ENCODE peak calls at places on chromosomes 11 and 22, in five cellular contexts. A, M, P, Q and T are unnamed samples.

GRCh38 chr11:120024046-120024445 is 113.9 kb downstream of the TRIM29 start:
- DNase-seq in M (no peak), P (no peak), A (peak; percentile 38), Q (no peak), T (no peak)

GRCh38 chr11:68542617-68543016 is 82.1 kb downstream of the PPP6R3 start:
- DNase-seq in P (peak; percentile 50), M (no peak), Q (peak; percentile 84), A (no peak), T (no peak)

GRCh38 chr22:41619979-41620645 is 731 bp downstream of the DESI1 start:
- DNase-seq in Q (peak; percentile 44), M (no peak), P (peak; percentile 14), A (peak; percentile 57), T (peak; percentile 3)

GRCh38 chr11:6402561-6402981 is 12.3 kb downstream of the SMPD1 start:
- DNase-seq in A (no peak), Q (peak; percentile 4), M (no peak), P (no peak), T (no peak)

GRCh38 chr11:44310456-44311272 is 725 bp upstream of the ALX4 start:
- DNase-seq in Q (no peak), P (no peak), A (peak; percentile 82), M (no peak), T (no peak)

GRCh38 chr22:44137415-44137814 is 43.3 kb upstream of the PARVG start:
- DNase-seq in Q (no peak), M (no peak), P (no peak), A (no peak), T (no peak)

GRCh38 chr11:13364388-13364787 is 86.8 kb downstream of the BMAL1 start:
- DNase-seq in A (no peak), P (no peak), M (no peak), Q (no peak), T (no peak)

GRCh38 chr22:21876486-21877176 is 9.2 kb upstream of the MAPK1 start:
- DNase-seq in M (no peak), P (no peak), A (no peak), Q (peak; percentile 82), T (no peak)

GRCh38 chr11:126385991-126386728 is 30.7 kb downstream of the ST3GAL4 start:
- DNase-seq in Q (no peak), M (no peak), P (no peak), A (no peak), T (no peak)

GRCh38 chr22:19933328-19934241 is 8.0 kb upstream of the COMT start:
- DNase-seq in Q (no peak), M (no peak), A (no peak), P (no peak), T (no peak)

GRCh38 chr22:27631641-27632040 is 169.9 kb downstream of the MN1 start:
- DNase-seq in Q (no peak), M (no peak), P (no peak), A (no peak), T (no peak)

GRCh38 chr22:46758867-46759290 is 3.6 kb upstream of the TBC1D22A start:
- DNase-seq in P (peak; percentile 73), M (peak; percentile 61), Q (peak; percentile 74), A (peak; percentile 74), T (peak; percentile 45)

GRCh38 chr22:29799217-29799680 is 32.1 kb downstream of the UQCR10 start:
- DNase-seq in P (peak; percentile 95), M (no peak), A (no peak), Q (peak; percentile 98), T (no peak)

GRCh38 chr11:46912526-46913150 is 5.7 kb downstream of the LRP4 start:
- DNase-seq in M (peak; percentile 70), A (peak; percentile 92), Q (peak; percentile 48), P (no peak), T (peak; percentile 62)

GRCh38 chr11:59849129-59849528 is 3.8 kb upstream of the CBLIF start:
- DNase-seq in P (no peak), Q (peak; percentile 8), A (no peak), M (no peak), T (no peak)

GRCh38 chr22:39954584-39955055 is 5.6 kb upstream of the TMA7B start:
- DNase-seq in P (no peak), Q (peak; percentile 78), M (no peak), A (no peak), T (no peak)

GRCh38 chr11:70882716-70883085 is 369.7 kb downstream of the SHANK2 start:
- DNase-seq in M (no peak), A (no peak), P (no peak), Q (no peak), T (no peak)

GRCh38 chr11:70881948-70882715 is 370.2 kb downstream of the SHANK2 start:
- DNase-seq in A (no peak), M (no peak), P (peak; percentile 5), Q (no peak), T (no peak)

GRCh38 chr11:70879601-70880285 is 372.6 kb downstream of the SHANK2 start:
- DNase-seq in P (no peak), M (no peak), A (no peak), Q (no peak), T (no peak)

GRCh38 chr11:70878366-70878765 is 374.0 kb downstream of the SHANK2 start:
- DNase-seq in Q (no peak), P (no peak), M (no peak), A (no peak), T (no peak)

DNA sequence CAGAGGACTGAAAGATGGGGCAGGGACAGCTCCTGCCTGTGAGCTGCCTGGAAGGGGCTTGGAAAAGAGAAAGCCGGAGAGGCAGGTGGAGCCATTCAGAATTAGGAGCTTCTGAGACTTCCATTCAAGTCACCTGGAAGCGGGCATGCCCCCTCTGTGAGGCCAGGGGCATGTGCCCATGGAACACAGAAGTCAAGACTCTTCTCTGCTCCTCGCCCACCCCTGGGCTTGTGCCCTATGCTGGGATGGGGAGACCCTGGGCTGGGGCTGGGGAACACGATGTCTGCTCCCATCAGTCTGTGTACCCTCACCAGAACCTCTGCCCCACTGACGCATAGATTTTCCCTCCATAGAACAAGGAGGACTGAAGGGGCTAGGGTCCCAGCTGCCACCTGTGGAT is 372.0 kb downstream of the SHANK2 start:
- DNase-seq in P (no peak), M (no peak), Q (no peak), A (no peak), T (no peak)
- H3K18ac ChIP-seq in P (no peak overlapping the region), M (no peak overlapping the region), Q (no peak overlapping the region), A (no peak overlapping the region), T (peak overlapping the region; percentile 49)

GRCh38 chr22:49143812-49144211 is 683.9 kb downstream of the BRD1 start:
- DNase-seq in P (no peak), A (no peak), Q (no peak), M (no peak), T (no peak)
- H2BK12ac ChIP-seq in P (no peak overlapping the region), A (no peak overlapping the region), Q (no peak overlapping the region), M (no peak overlapping the region), T (no peak overlapping the region)

DNA sequence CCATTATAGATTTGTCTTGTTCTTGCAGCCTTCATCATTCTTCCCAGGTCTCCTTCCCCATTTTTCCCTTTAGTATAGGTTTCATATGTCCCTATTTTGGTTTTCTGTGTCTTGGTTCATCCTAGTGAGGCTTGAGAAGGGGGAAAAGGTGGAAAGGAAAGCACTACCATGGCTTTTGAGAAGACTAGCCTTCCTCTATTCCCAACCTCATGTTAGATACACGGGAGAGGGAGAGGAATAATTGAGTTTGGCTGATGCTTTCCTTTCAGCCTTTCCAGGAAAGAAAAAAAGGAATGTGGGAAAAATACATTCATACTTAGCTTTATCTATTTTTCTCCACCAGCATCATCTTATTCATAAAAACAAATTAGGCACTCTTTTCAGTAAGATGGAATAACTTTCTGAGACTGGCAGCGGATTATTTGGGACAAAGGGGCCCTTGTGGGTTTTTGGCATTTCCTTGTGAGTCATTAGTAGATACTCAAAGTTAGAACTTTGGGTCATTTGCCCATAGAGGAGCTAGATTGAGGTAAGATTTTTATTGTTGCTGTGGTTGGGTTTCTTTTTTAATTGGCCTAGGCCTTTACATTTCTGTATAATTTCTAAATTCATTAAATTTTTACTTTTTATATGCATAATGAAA is 23.8 kb downstream of the CAPRIN1 start:
- DNase-seq in P (no peak), Q (peak; percentile 66), A (no peak), M (no peak), T (no peak)
- H3K18ac ChIP-seq in P (no peak overlapping the region), Q (no peak overlapping the region), A (no peak overlapping the region), M (no peak overlapping the region), T (no peak overlapping the region)

GRCh38 chr11:122398851-122399250 is 256.7 kb upstream of the UBASH3B start:
- DNase-seq in Q (no peak), M (no peak), A (no peak), P (no peak), T (no peak)
- H2BK12ac ChIP-seq in Q (no peak overlapping the region), M (no peak overlapping the region), A (no peak overlapping the region), P (no peak overlapping the region), T (no peak overlapping the region)

DNA sequence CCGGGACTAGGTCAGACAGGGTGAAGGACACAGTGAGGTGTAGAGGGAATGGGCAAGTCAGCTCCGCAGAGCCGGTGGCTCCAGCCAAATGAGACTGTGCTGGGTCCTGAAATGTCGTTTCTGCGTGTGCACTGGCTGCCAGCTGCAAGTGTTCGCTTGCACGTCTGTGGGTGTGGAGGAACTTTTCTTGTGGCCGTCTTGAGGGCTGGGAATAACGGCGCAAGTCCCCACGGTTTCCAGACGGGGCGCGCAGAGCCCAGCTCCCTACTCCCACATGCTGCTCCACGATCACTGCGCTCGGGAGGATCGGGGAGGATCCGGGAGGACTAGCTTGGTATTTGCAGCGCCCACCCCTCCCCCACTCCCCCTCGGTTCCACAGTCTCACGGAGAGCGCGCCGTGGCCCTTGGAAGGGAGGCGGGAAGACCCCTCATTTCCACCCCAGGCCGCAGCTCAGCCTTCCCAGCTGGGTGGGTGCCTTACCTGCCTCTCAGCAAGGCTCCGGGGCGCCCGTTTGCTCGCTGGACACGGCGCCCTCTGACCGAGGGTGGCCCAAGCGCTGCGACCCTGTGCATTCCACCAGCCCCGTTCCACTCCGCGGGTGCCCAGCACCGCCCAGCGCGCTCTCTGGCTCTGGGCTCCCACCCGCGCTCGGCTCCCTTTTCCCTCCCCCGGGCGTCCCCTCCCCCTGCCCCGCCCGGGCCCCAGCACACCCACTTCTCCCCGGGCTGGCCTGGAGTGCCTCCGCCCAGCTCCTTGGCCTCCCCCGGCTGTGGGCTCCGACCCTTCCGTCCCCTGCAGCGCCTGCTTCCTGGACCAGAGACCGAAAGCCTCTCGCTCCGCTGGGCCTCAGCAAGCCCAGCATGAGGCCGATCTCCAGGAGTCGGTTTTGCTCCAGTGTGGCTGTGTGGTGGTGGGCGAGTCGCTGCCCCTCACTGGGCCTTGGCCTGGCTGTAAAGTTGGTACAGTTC is at the start of gene KCNE3:
- DNase-seq in A (peak; percentile 63), Q (peak; percentile 16), P (no peak), M (no peak), T (no peak)
- H3K18ac ChIP-seq in A (peak within 1 kb of the TSS; percentile 76), Q (peak within 1 kb of the TSS; percentile 34), P (peak within 1 kb of the TSS; percentile 5), M (peak within 1 kb of the TSS; percentile 84), T (peak within 1 kb of the TSS; percentile 94)

DNA sequence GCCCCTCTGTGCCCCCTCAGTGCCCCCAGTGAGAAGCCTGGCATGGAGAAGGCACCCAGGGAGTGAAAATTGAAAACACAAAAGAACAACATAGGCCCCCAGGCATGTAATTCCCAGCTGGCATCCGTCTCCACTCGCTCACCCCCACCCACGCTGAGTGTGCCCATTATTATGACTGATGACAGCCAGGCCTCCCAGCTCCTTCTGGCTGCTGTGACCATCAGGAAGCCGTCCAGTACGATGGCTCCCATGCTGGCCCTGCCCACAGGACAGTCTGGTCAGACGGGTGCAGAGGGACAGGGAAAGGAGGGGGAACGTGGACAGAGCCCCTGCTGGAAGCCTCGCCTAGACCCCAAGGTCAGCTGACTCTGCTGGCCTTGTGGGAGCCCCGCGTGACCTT is 30.0 kb downstream of the ELFN2 start:
- DNase-seq in Q (no peak), A (no peak), M (no peak), P (no peak), T (no peak)
- H2BK12ac ChIP-seq in Q (no peak overlapping the region), A (no peak overlapping the region), M (no peak overlapping the region), P (no peak overlapping the region), T (no peak overlapping the region)